ENCODE peak calls at places on chromosomes 2 and 18, in seven cellular contexts. F, R, B, O, A, Z and S are unnamed samples.

GRCh38 chr2:72137498-72138010 is 10.1 kb downstream of the CYP26B1 start:
- DNase-seq in F (peak), R (peak), B (peak), O (peak), A (peak), Z (peak), S (peak)

GRCh38 chr2:209577376-209578357 is 153.8 kb downstream of the MAP2 start:
- DNase-seq in F (peak), R (no peak), B (peak), O (peak), A (peak), Z (no peak), S (no peak)

GRCh38 chr2:47077442-47078117 is 77.5 kb downstream of the STPG4 start:
- DNase-seq in F (no peak), R (no peak), B (no peak), O (no peak), A (peak), Z (no peak), S (no peak)

GRCh38 chr2:169768262-169768995 is 30.2 kb upstream of the SSB start:
- DNase-seq in F (no peak), R (no peak), B (no peak), O (no peak), A (peak), Z (peak), S (no peak)

GRCh38 chr2:110732422-110733413 is at the start of gene ACOXL:
- DNase-seq in F (no peak), R (no peak), B (no peak), O (no peak), A (peak), Z (peak), S (no peak)

GRCh38 chr2:3776311-3776710 is 72.9 kb downstream of the DCDC2C start:
- DNase-seq in F (no peak), R (no peak), B (no peak), O (no peak), A (no peak), Z (no peak), S (no peak)

GRCh38 chr2:98028931-98029717 is 33.4 kb upstream of the TMEM131 start:
- DNase-seq in F (no peak), R (no peak), B (no peak), O (no peak), A (no peak), Z (no peak), S (no peak)

GRCh38 chr2:196380575-196380974 is 209.2 kb upstream of the STK17B start:
- DNase-seq in F (no peak), R (no peak), B (no peak), O (no peak), A (no peak), Z (no peak), S (no peak)

GRCh38 chr2:26805241-26805676 is 19.4 kb downstream of the CENPA start:
- DNase-seq in F (peak), R (no peak), B (peak), O (peak), A (peak), Z (no peak), S (no peak)

GRCh38 chr2:222613715-222614331 is 42.1 kb downstream of the FARSB start:
- DNase-seq in F (peak), R (no peak), B (peak), O (peak), A (peak), Z (no peak), S (peak)

GRCh38 chr2:46471-47345 is at the start of gene FAM110C:
- DNase-seq in F (peak), R (no peak), B (peak), O (no peak), A (peak), Z (peak), S (peak)

GRCh38 chr2:88810488-88810887 is 119.0 kb downstream of the RPIA start:
- DNase-seq in F (no peak), R (no peak), B (no peak), O (no peak), A (no peak), Z (no peak), S (no peak)

GRCh38 chr2:165113414-165113813 is 90.4 kb downstream of the SCN3A start:
- DNase-seq in F (peak), R (no peak), B (no peak), O (no peak), A (no peak), Z (no peak), S (no peak)

GRCh38 chr2:127174977-127175376 is 45.1 kb downstream of the CYP27C1 start:
- DNase-seq in F (peak), R (no peak), B (peak), O (no peak), A (peak), Z (no peak), S (peak)

GRCh38 chr18:55420665-55420964 is 167.4 kb downstream of the TCF4 start:
- DNase-seq in F (no peak), R (no peak), B (no peak), O (no peak), A (peak), Z (no peak), S (no peak)

GRCh38 chr18:9787126-9787525 is 79.0 kb downstream of the RAB31 start:
- DNase-seq in F (peak), R (no peak), B (peak), O (no peak), A (no peak), Z (no peak), S (no peak)

GRCh38 chr2:121160366-121160765 is 124.6 kb downstream of the TFCP2L1 start:
- DNase-seq in F (peak), R (no peak), B (no peak), O (no peak), A (no peak), Z (no peak), S (no peak)

GRCh38 chr2:192162392-192163042 is 32.2 kb downstream of the TMEFF2 start:
- DNase-seq in F (peak), R (peak), B (peak), O (peak), A (peak), Z (no peak), S (peak)

GRCh38 chr18:46148810-46149209 is 44.6 kb downstream of the HAUS1 start:
- DNase-seq in F (peak), R (peak), B (peak), O (peak), A (peak), Z (no peak), S (peak)

GRCh38 chr2:123915380-123915779 is 109.7 kb upstream of the CNTNAP5 start:
- DNase-seq in F (no peak), R (no peak), B (no peak), O (no peak), A (no peak), Z (no peak), S (no peak)

GRCh38 chr2:238495422-238495821 is 68.7 kb downstream of the ASB1 start:
- DNase-seq in F (no peak), R (no peak), B (no peak), O (no peak), A (no peak), Z (no peak), S (no peak)

GRCh38 chr2:86233464-86233863 is 34.2 kb downstream of the MRPL35 start:
- DNase-seq in F (no peak), R (no peak), B (no peak), O (no peak), A (no peak), Z (no peak), S (no peak)

GRCh38 chr18:37577051-37577611 is 11.5 kb upstream of the CELF4 start:
- DNase-seq in F (peak), R (no peak), B (peak), O (no peak), A (no peak), Z (no peak), S (no peak)

GRCh38 chr2:6626406-6627012 is 239.2 kb downstream of the CMPK2 start:
- DNase-seq in F (no peak), R (no peak), B (no peak), O (no peak), A (no peak), Z (no peak), S (no peak)

GRCh38 chr2:96484096-96484495 is 21.1 kb downstream of the NEURL3 start:
- DNase-seq in F (no peak), R (no peak), B (no peak), O (no peak), A (no peak), Z (no peak), S (no peak)

GRCh38 chr18:65439184-65439583 is 311.6 kb upstream of the CDH7 start:
- DNase-seq in F (no peak), R (no peak), B (peak), O (peak), A (no peak), Z (no peak), S (no peak)

GRCh38 chr2:33375054-33375453 is 101.4 kb upstream of the RASGRP3 start:
- DNase-seq in F (peak), R (no peak), B (peak), O (no peak), A (peak), Z (no peak), S (no peak)

GRCh38 chr2:232549655-232550350 is 554 bp downstream of the TIGD1 start:
- DNase-seq in F (peak), R (no peak), B (peak), O (peak), A (no peak), Z (no peak), S (no peak)

GRCh38 chr18:54181856-54182612 is 42.4 kb downstream of the MBD2 start:
- DNase-seq in F (no peak), R (no peak), B (peak), O (no peak), A (peak), Z (no peak), S (no peak)

GRCh38 chr2:101788565-101788964 is 91.1 kb downstream of the MAP4K4 start:
- DNase-seq in F (no peak), R (no peak), B (no peak), O (no peak), A (no peak), Z (no peak), S (no peak)

DNA sequence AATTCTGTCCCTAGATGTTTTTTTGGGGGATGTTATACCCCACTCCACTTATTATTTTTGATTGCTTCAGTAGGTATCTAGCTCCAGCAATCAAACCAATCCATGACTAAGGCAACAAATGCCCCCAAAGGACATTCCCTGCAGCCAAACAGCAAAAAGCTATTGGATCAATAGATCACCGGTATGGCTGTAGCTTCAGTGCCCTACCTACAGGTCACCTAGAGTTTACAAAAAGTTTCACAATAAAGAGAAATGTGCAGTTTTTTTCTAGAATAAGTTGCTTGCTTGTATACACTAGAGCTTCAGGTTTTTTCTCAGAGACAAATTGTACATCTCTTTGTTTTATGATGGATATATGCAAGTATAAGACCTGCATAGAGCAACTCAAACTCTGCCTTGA is 27.7 kb downstream of the PDE11A start:
- DNase-seq in F (no peak), R (no peak), B (no peak), O (no peak), A (no peak), Z (no peak), S (no peak)
- TF ChIP-seq CTCF in F (no peak), R (no peak), B (no peak), O (no peak), A (no peak), Z (no peak), S (no peak)

GRCh38 chr2:218168016-218168415 is 1.3 kb upstream of the CXCR1 start:
- DNase-seq in F (no peak), R (no peak), B (no peak), O (no peak), A (peak), Z (no peak), S (no peak)
- TF ChIP-seq CTCF in F (no peak), R (no peak), B (no peak), O (no peak), A (no peak), Z (no peak), S (no peak)

GRCh38 chr2:10712186-10712809 is 9.1 kb upstream of the ATP6V1C2 start:
- DNase-seq in F (no peak), R (no peak), B (no peak), O (no peak), A (no peak), Z (no peak), S (no peak)

GRCh38 chr2:10706033-10706432 is 15.4 kb upstream of the ATP6V1C2 start:
- DNase-seq in F (no peak), R (no peak), B (no peak), O (no peak), A (no peak), Z (no peak), S (no peak)

GRCh38 chr2:10704034-10704594 is 14.3 kb upstream of the NOL10 start:
- DNase-seq in F (no peak), R (no peak), B (no peak), O (no peak), A (no peak), Z (no peak), S (no peak)

GRCh38 chr2:10707831-10708230 is 13.6 kb upstream of the ATP6V1C2 start:
- DNase-seq in F (no peak), R (no peak), B (no peak), O (no peak), A (no peak), Z (no peak), S (no peak)

DNA sequence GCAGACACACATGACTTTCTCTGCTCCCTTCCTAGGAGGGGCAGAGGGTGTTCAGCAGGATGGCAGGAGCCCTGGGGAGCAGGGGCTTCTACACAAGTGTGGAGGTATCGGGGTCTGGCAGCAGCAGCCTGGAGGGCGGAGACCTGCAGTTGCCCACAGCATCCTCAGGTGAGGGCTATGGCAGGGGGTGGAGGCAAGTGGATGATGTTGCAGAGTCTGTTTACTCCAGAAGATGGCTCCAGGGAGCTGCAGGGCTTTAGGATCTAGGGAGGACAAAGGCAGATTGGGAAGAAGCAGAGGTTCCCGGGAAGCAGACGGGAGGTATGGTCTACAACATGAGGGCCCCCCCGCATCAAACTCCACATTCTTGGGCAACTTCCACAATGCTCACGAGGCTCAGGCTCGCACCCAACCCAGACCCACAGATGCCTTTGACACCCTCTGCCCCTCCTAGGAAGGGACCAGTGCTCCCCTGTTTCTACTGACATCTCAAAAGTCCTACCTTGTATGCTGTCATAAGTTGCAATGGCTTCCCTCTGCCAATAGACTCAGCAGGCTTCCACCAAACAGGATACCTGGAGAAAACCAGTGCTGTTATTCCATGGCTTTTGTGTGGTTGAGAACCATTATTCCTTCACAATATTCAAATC is 12.0 kb upstream of the ATP6V1C2 start:
- DNase-seq in F (peak), R (no peak), B (peak), O (peak), A (peak), Z (no peak), S (peak)
- TF ChIP-seq CTCF in F (peak), R (no peak), B (peak), O (peak), A (peak), Z (no peak), S (peak)

GRCh38 chr2:23132000-23132399 is 253.0 kb upstream of the KLHL29 start:
- DNase-seq in F (no peak), R (no peak), B (no peak), O (no peak), A (no peak), Z (no peak), S (no peak)
- TF ChIP-seq CTCF in F (no peak), R (no peak), B (no peak), O (no peak), A (no peak), Z (no peak), S (no peak)

GRCh38 chr18:13909541-13909940 is 5.8 kb downstream of the MC2R start:
- DNase-seq in F (no peak), R (no peak), B (no peak), O (no peak), A (no peak), Z (no peak), S (no peak)
- TF ChIP-seq CTCF in F (no peak), R (no peak), B (no peak), O (no peak), A (no peak), Z (no peak), S (no peak)

DNA sequence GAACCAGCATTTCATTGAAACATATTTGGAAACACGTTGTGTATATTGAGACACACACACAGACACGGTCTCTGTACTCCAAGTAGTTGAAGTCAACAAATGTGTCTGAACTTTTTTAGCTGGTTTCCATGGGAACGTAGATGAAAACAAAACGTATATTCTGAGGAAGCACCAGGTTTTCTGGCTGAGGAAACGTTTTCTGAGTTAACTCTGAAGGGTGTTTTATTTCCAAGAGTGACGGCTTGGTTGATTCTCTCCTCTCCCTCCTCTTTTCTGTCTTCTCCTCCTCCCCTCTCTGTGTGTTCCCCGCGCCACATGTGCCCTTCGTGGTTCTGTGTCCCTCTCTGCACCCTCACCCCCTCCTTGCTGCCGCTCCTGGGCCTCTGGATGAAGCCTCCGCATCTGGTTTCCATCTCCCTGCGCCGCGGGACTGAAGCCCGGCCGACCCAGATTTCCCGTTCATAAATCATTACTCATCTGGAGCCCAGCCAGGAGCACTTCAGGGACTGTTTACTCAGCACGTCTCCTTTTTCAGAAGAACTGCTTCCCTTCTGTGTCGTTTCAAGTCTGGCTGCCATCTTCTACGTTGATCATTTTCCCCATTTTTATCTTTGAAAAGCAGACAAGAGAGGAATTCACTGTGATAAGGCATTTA is 122.7 kb downstream of the COL6A3 start:
- DNase-seq in F (peak), R (peak), B (peak), O (peak), A (peak), Z (peak), S (no peak)
- TF ChIP-seq CTCF in F (no peak), R (no peak), B (no peak), O (no peak), A (no peak), Z (no peak), S (no peak)

GRCh38 chr2:134466141-134466540 is 212.3 kb downstream of the MGAT5 start:
- DNase-seq in F (peak), R (peak), B (peak), O (peak), A (peak), Z (no peak), S (peak)
- TF ChIP-seq CTCF in F (peak), R (no peak), B (peak), O (peak), A (peak), Z (peak), S (peak)

DNA sequence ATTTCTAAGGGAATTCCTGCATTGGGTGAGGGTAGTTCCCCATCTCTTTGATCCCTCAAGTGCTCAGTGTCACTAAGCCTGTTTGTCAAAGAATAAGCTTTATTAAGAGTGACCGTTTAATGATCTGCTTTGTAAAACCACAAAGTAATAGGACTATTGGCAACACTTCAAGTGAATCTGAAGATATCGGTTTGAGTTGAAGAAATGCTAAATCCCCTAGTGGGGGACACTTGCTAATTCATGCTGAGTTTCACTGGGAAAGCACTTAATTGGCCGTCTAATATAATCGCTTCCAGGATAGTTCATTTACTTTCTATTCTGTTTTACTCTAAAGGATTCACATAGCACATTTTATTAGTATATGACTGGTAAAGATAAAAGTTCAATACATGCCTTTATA is 54.4 kb downstream of the DTNA start:
- DNase-seq in F (no peak), R (no peak), B (no peak), O (no peak), A (no peak), Z (no peak), S (no peak)
- TF ChIP-seq CTCF in F (peak), R (no peak), B (no peak), O (no peak), A (no peak), Z (no peak), S (no peak)

DNA sequence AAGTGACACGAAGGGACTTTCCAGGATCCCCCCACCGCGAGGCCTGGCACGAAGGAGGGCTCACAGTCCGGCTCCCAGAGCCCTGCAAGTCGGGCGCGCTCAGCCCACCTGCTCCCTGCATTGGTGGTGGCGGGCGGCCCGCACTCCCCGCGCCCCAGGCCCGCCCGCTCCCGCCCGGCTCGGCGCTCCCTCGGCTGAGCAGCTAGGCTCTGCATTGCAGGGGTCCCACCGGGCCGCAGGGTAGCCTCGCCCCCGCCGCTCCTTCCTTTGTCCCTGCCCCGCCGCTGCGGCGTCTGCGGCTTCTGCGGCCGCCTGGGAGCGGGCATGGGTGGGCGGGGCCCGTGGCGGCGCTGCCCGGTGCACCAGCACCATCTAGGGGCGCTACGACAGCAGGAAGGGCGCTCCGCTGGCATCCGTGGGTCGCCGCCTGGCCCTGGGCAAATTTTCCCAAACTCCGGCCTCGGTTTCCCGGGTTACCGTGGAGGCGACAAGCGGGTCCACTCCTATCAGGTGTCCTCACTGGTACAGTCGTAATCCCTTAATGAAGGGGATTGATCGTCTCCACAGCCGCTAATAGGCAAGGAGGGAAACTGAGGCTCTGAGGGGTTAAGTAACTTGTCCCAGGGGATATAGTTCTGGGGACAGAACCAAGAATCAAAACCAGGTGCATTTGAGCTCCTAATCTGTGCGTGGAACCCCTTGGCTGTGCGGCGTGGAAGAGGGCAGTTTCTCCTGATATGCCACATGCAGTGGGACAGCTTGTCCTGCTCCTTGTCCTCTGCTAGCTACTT is 157.4 kb downstream of the CYRIA start:
- DNase-seq in F (no peak), R (no peak), B (no peak), O (peak), A (peak), Z (peak), S (peak)
- TF ChIP-seq CTCF in F (no peak), R (no peak), B (peak), O (peak), A (peak), Z (peak), S (peak)